ENCODE peak calls at places on chromosomes 4 and X, in six cellular contexts. One of them, this sample, is unnamed.
A peak's percentile ranks its signal among the peaks of the same experiment; 100 is the strongest.

GRCh38 chr4:151014521-151015457 is at the start of gene LRBA:
- DNase-seq in cardiac muscle cell: peak; percentile 87
- DNase-seq in H9: peak; percentile 95
- DNase-seq in MM.1S: peak; percentile 91
- DNase-seq in adrenal gland: peak; percentile 81
- DNase-seq in body of pancreas: peak; percentile 88
- DNase-seq in this sample: peak; percentile 96

GRCh38 chr4:6804082-6804752 is 21.7 kb downstream of the KIAA0232 start:
- DNase-seq in MM.1S: no peak
- DNase-seq in body of pancreas: no peak
- DNase-seq in adrenal gland: no peak
- DNase-seq in cardiac muscle cell: no peak
- DNase-seq in H9: no peak
- DNase-seq in this sample: peak; percentile 84

GRCh38 chrX:69387559-69388487 is 116.3 kb upstream of the NALF2 start:
- DNase-seq in MM.1S: peak; percentile 22
- DNase-seq in body of pancreas: peak; percentile 41
- DNase-seq in cardiac muscle cell: peak; percentile 72
- DNase-seq in adrenal gland: no peak
- DNase-seq in H9: peak; percentile 88
- DNase-seq in this sample: peak; percentile 5

GRCh38 chr4:153176938-153177337 is 27.3 kb upstream of the TRIM2 start:
- DNase-seq in adrenal gland: no peak
- DNase-seq in H9: no peak
- DNase-seq in body of pancreas: no peak
- DNase-seq in cardiac muscle cell: no peak
- DNase-seq in MM.1S: no peak
- DNase-seq in this sample: no peak

GRCh38 chr4:152240232-152240631 is 295.7 kb downstream of the FBXW7 start:
- DNase-seq in adrenal gland: no peak
- DNase-seq in H9: no peak
- DNase-seq in cardiac muscle cell: no peak
- DNase-seq in body of pancreas: no peak
- DNase-seq in MM.1S: no peak
- DNase-seq in this sample: no peak

GRCh38 chrX:40314070-40314469 is 216.3 kb upstream of the BCOR start:
- DNase-seq in MM.1S: no peak
- DNase-seq in body of pancreas: no peak
- DNase-seq in adrenal gland: no peak
- DNase-seq in H9: peak; percentile 71
- DNase-seq in cardiac muscle cell: peak; percentile 18
- DNase-seq in this sample: no peak

GRCh38 chrX:140712413-140713173 is 3.0 kb downstream of the LINC00632 start:
- DNase-seq in body of pancreas: peak; percentile 38
- DNase-seq in MM.1S: no peak
- DNase-seq in adrenal gland: no peak
- DNase-seq in cardiac muscle cell: peak; percentile 62
- DNase-seq in H9: peak; percentile 82
- DNase-seq in this sample: no peak

GRCh38 chrX:129961180-129962083 is 21.0 kb upstream of the BCORL1 start:
- DNase-seq in adrenal gland: peak; percentile 48
- DNase-seq in H9: peak; percentile 82
- DNase-seq in body of pancreas: peak; percentile 76
- DNase-seq in cardiac muscle cell: peak; percentile 75
- DNase-seq in MM.1S: peak; percentile 89
- DNase-seq in this sample: peak; percentile 85

GRCh38 chrX:107683124-107683895 is 55.0 kb downstream of the PRPS1 start:
- DNase-seq in cardiac muscle cell: no peak
- DNase-seq in adrenal gland: peak; percentile 60
- DNase-seq in MM.1S: no peak
- DNase-seq in H9: no peak
- DNase-seq in body of pancreas: peak; percentile 28
- DNase-seq in this sample: peak; percentile 78

GRCh38 chr4:133943081-133943480 is 258.5 kb downstream of the PABPC4L start:
- DNase-seq in adrenal gland: no peak
- DNase-seq in H9: no peak
- DNase-seq in cardiac muscle cell: no peak
- DNase-seq in MM.1S: no peak
- DNase-seq in body of pancreas: no peak
- DNase-seq in this sample: no peak

GRCh38 chr4:133938061-133938460 is 263.5 kb downstream of the PABPC4L start:
- DNase-seq in MM.1S: no peak
- DNase-seq in H9: no peak
- DNase-seq in adrenal gland: no peak
- DNase-seq in cardiac muscle cell: no peak
- DNase-seq in body of pancreas: no peak
- DNase-seq in this sample: no peak
- H3K9me3 ChIP-seq in MM.1S: no peaks in the 10 kb centered on the region
- H3K9me3 ChIP-seq in H9: no peaks in the 10 kb centered on the region
- H3K9me3 ChIP-seq in adrenal gland: no peaks in the 10 kb centered on the region
- H3K9me3 ChIP-seq in cardiac muscle cell: no peaks in the 10 kb centered on the region
- H3K9me3 ChIP-seq in body of pancreas: no peaks in the 10 kb centered on the region
- H3K9me3 ChIP-seq in this sample: no peaks in the 10 kb centered on the region

GRCh38 chrX:56800307-56800706 is 71.3 kb downstream of the NBDY start:
- DNase-seq in MM.1S: no peak
- DNase-seq in body of pancreas: no peak
- DNase-seq in H9: peak; percentile 19
- DNase-seq in adrenal gland: no peak
- DNase-seq in cardiac muscle cell: no peak
- DNase-seq in this sample: no peak

GRCh38 chrX:56802428-56802827 is 73.4 kb downstream of the NBDY start:
- DNase-seq in cardiac muscle cell: no peak
- DNase-seq in MM.1S: no peak
- DNase-seq in H9: no peak
- DNase-seq in body of pancreas: no peak
- DNase-seq in adrenal gland: no peak
- DNase-seq in this sample: no peak

GRCh38 chrX:56798866-56799864 is 70.1 kb downstream of the NBDY start:
- DNase-seq in H9: peak; percentile 26
- DNase-seq in cardiac muscle cell: no peak
- DNase-seq in MM.1S: peak; percentile 45
- DNase-seq in body of pancreas: no peak
- DNase-seq in adrenal gland: peak; percentile 64
- DNase-seq in this sample: no peak

GRCh38 chrX:56802921-56803848 is 74.1 kb downstream of the NBDY start:
- DNase-seq in H9: peak; percentile 71
- DNase-seq in adrenal gland: peak; percentile 87
- DNase-seq in cardiac muscle cell: peak; percentile 48
- DNase-seq in body of pancreas: no peak
- DNase-seq in MM.1S: peak; percentile 81
- DNase-seq in this sample: no peak

GRCh38 chrX:56800801-56801200 is 71.8 kb downstream of the NBDY start:
- DNase-seq in H9: peak; percentile 53
- DNase-seq in adrenal gland: no peak
- DNase-seq in MM.1S: peak; percentile 61
- DNase-seq in cardiac muscle cell: no peak
- DNase-seq in body of pancreas: no peak
- DNase-seq in this sample: no peak
- H3K4me1 ChIP-seq in H9: peaks cover 10% of the 10 kb centered on the region
- H3K4me1 ChIP-seq in adrenal gland: peaks cover 11% of the 10 kb centered on the region
- H3K4me1 ChIP-seq in MM.1S: peaks cover 17% of the 10 kb centered on the region
- H3K4me1 ChIP-seq in cardiac muscle cell: no peaks in the 10 kb centered on the region
- H3K4me1 ChIP-seq in body of pancreas: peaks cover 8% of the 10 kb centered on the region
- H3K4me1 ChIP-seq in this sample: no peaks in the 10 kb centered on the region

GRCh38 chr4:19346636-19347035 is 905.1 kb upstream of the SLIT2 start:
- DNase-seq in adrenal gland: no peak
- DNase-seq in MM.1S: no peak
- DNase-seq in H9: no peak
- DNase-seq in cardiac muscle cell: peak; percentile 3
- DNase-seq in body of pancreas: no peak
- DNase-seq in this sample: no peak
- H3K9me3 ChIP-seq in adrenal gland: no peaks in the 10 kb centered on the region
- H3K9me3 ChIP-seq in MM.1S: no peaks in the 10 kb centered on the region
- H3K9me3 ChIP-seq in H9: no peaks in the 10 kb centered on the region
- H3K9me3 ChIP-seq in cardiac muscle cell: no peaks in the 10 kb centered on the region
- H3K9me3 ChIP-seq in body of pancreas: no peaks in the 10 kb centered on the region
- H3K9me3 ChIP-seq in this sample: no peaks in the 10 kb centered on the region

DNA sequence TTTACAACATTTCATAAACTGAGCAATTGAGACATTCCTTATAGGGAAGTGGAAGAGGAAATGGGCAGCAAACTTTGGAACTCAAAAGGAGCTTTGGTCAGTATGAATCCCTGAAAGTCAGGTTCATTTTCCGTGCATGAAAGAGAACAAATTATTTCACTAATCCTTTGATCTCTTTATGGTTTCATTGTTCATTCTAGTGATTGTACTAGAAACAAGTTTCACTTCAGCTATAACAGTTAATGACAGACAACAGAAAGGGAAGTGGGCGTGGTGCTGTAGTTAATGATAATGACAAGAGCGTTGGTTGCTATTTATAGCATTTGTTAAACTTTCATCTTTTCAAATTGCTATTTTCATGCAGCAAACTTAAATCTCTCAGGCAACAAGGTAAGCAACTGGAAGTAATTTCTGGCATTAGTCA is 98.3 kb downstream of the AREG start:
- DNase-seq in H9: no peak
- DNase-seq in MM.1S: peak; percentile 90
- DNase-seq in adrenal gland: no peak
- DNase-seq in cardiac muscle cell: no peak
- DNase-seq in body of pancreas: no peak
- DNase-seq in this sample: peak; percentile 81
- H3K4me1 ChIP-seq in H9: peaks cover 2% of the 10 kb centered on the region
- H3K4me1 ChIP-seq in MM.1S: peaks cover 17% of the 10 kb centered on the region
- H3K4me1 ChIP-seq in adrenal gland: no peaks in the 10 kb centered on the region
- H3K4me1 ChIP-seq in cardiac muscle cell: peaks cover 14% of the 10 kb centered on the region
- H3K4me1 ChIP-seq in body of pancreas: peaks cover 17% of the 10 kb centered on the region
- H3K4me1 ChIP-seq in this sample: peaks cover 5% of the 10 kb centered on the region

DNA sequence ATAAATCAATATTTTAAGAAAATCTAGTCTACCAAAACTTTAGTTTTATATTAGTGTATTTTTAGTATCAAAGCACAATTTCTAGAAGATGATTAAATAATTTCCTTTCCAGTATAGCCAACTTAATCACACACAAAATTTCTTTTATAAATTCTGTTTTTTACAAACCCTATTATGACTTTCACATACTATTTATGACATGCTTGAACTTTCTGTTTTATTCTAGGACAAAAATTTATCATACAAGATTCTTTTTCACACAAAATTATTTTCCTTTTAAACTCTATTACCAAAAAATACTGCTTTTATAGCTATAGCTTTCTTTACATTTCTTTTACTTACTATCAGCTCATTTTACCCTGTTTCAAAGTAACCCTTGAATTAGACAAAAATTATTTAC is 149.5 kb downstream of the OR13H1 start:
- DNase-seq in cardiac muscle cell: no peak
- DNase-seq in H9: no peak
- DNase-seq in MM.1S: no peak
- DNase-seq in body of pancreas: no peak
- DNase-seq in adrenal gland: no peak
- DNase-seq in this sample: no peak
- H3K9me3 ChIP-seq in cardiac muscle cell: no peaks in the 10 kb centered on the region
- H3K9me3 ChIP-seq in H9: peaks cover 41% of the 10 kb centered on the region
- H3K9me3 ChIP-seq in MM.1S: no peaks in the 10 kb centered on the region
- H3K9me3 ChIP-seq in body of pancreas: no peaks in the 10 kb centered on the region
- H3K9me3 ChIP-seq in adrenal gland: no peaks in the 10 kb centered on the region
- H3K9me3 ChIP-seq in this sample: no peaks in the 10 kb centered on the region

GRCh38 chr4:124965492-124965891 is 253.0 kb upstream of the ANKRD50 start:
- DNase-seq in MM.1S: no peak
- DNase-seq in H9: no peak
- DNase-seq in adrenal gland: no peak
- DNase-seq in body of pancreas: no peak
- DNase-seq in cardiac muscle cell: no peak
- DNase-seq in this sample: no peak

GRCh38 chr4:124964251-124964650 is 251.7 kb upstream of the ANKRD50 start:
- DNase-seq in body of pancreas: no peak
- DNase-seq in MM.1S: no peak
- DNase-seq in cardiac muscle cell: no peak
- DNase-seq in adrenal gland: no peak
- DNase-seq in H9: no peak
- DNase-seq in this sample: no peak

GRCh38 chr4:124958812-124959211 is 246.3 kb upstream of the ANKRD50 start:
- DNase-seq in adrenal gland: no peak
- DNase-seq in H9: no peak
- DNase-seq in body of pancreas: no peak
- DNase-seq in cardiac muscle cell: no peak
- DNase-seq in MM.1S: peak; percentile 41
- DNase-seq in this sample: no peak

GRCh38 chr4:124955476-124955875 is 242.9 kb upstream of the ANKRD50 start:
- DNase-seq in MM.1S: no peak
- DNase-seq in H9: no peak
- DNase-seq in cardiac muscle cell: no peak
- DNase-seq in body of pancreas: no peak
- DNase-seq in adrenal gland: no peak
- DNase-seq in this sample: no peak

DNA sequence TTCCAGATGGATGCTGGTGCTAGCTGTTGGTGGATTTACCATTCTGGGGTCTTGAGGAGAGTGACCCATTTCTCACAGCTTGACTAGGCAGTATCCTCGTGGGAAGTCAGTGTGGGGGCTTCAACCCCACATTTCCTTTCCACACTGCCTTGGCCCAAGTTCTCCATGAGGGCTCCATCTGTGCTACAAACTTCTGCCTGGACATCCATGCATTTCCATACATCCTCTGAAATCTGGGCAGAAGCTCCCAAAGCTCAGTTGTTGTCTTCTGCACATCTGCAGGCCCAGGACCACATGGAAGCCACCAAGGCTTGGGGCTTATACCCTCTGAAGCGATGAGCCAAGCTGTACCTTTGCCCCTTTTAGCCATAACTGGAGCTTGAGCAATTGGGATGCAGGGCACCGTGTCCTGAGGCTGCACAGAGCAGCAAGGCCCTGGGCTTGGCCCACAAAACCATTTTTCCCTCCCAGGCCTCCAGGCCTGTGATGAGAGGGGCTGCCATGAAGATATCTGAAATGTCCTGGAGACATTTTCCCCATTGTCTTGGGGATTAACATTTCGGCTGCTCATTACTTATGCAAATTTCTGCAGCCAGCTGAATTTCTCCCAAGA is 248.7 kb upstream of the ANKRD50 start:
- DNase-seq in MM.1S: no peak
- DNase-seq in body of pancreas: no peak
- DNase-seq in cardiac muscle cell: no peak
- DNase-seq in adrenal gland: no peak
- DNase-seq in H9: no peak
- DNase-seq in this sample: no peak
- H3K4me1 ChIP-seq in MM.1S: peaks cover 3% of the 10 kb centered on the region
- H3K4me1 ChIP-seq in body of pancreas: no peaks in the 10 kb centered on the region
- H3K4me1 ChIP-seq in cardiac muscle cell: no peaks in the 10 kb centered on the region
- H3K4me1 ChIP-seq in adrenal gland: no peaks in the 10 kb centered on the region
- H3K4me1 ChIP-seq in H9: no peaks in the 10 kb centered on the region
- H3K4me1 ChIP-seq in this sample: no peaks in the 10 kb centered on the region

DNA sequence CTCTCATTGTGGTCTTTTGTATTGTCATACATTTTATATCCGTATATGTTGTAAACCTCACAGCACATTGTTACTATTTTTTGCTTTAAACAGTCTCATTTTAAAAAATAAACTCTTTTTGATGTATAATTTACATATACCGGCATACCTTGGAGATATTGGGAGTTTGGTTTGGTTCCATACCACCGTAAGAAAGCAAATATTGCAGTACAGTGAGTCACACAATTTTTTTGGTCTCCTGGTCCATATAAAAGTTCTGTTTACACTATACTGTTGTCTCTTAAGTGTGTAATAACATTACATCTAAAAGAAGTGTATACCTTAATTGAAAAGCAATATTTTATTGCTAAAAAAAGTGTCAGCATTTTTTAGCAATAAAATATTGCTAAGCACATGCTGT is 70.0 kb downstream of the KDM6A start:
- DNase-seq in adrenal gland: no peak
- DNase-seq in MM.1S: no peak
- DNase-seq in body of pancreas: no peak
- DNase-seq in H9: no peak
- DNase-seq in cardiac muscle cell: no peak
- DNase-seq in this sample: no peak
- H3K9me3 ChIP-seq in adrenal gland: no peaks in the 10 kb centered on the region
- H3K9me3 ChIP-seq in MM.1S: no peaks in the 10 kb centered on the region
- H3K9me3 ChIP-seq in body of pancreas: no peaks in the 10 kb centered on the region
- H3K9me3 ChIP-seq in H9: peaks cover 9% of the 10 kb centered on the region
- H3K9me3 ChIP-seq in cardiac muscle cell: no peaks in the 10 kb centered on the region
- H3K9me3 ChIP-seq in this sample: no peaks in the 10 kb centered on the region

This sample was measured in small intestine.